ENCODE peak calls at places on chromosomes 16 and 17, in nine cellular contexts. I is tibial artery; S is breast epithelium; N is neural progenitor cell; Y is sigmoid colon; O is naive thymus-derived CD4-positive, alpha-beta T cell; Z is adrenal gland; C is effector memory CD4-positive, alpha-beta T cell; B is Karpas-422. J is an unnamed sample. For H3K4me1, the result is how much of the 10 kb centered on the place peaks cover.

GRCh38 chr17:68533887-68534700 is 21.9 kb downstream of the PRKAR1A start:
- DNase-seq in I (no peak), S (no peak), N (no peak), Y (no peak), O (no peak), Z (no peak), C (no peak), B (peak), J (no peak)

GRCh38 chr17:78748048-78748729 is 33.9 kb downstream of the CYTH1 start:
- DNase-seq in I (no peak), S (no peak), N (no peak), Y (no peak), O (no peak), Z (no peak), C (no peak), B (no peak), J (no peak)

GRCh38 chr16:6160871-6161270 is 1063.3 kb upstream of the EEF2KMT start:
- DNase-seq in I (no peak), S (no peak), N (no peak), Y (no peak), O (no peak), Z (no peak), C (no peak), B (no peak), J (no peak)

GRCh38 chr17:9371019-9371418 is 204.6 kb downstream of the STX8 start:
- DNase-seq in I (no peak), S (no peak), N (no peak), Y (no peak), O (no peak), Z (peak), C (no peak), B (peak), J (no peak)

GRCh38 chr17:83083368-83084201 is 4.2 kb downstream of the METRNL start:
- DNase-seq in I (no peak), S (no peak), N (no peak), Y (peak), O (no peak), Z (no peak), C (peak), B (no peak), J (no peak)

GRCh38 chr17:42111901-42112551 is 488 bp downstream of the DHX58 start:
- DNase-seq in I (peak), S (peak), N (no peak), Y (peak), O (no peak), Z (peak), C (no peak), B (peak), J (no peak)

GRCh38 chr17:55722742-55723487 is at the start of gene TMEM100:
- DNase-seq in I (peak), S (no peak), N (no peak), Y (peak), O (no peak), Z (peak), C (no peak), B (no peak), J (no peak)

GRCh38 chr16:73365010-73365409 is 317.1 kb upstream of the ZFHX3 start:
- DNase-seq in I (no peak), S (no peak), N (no peak), Y (no peak), O (no peak), Z (peak), C (no peak), B (no peak), J (no peak)

GRCh38 chr17:4097165-4097960 is 45.5 kb downstream of the ZZEF1 start:
- DNase-seq in I (no peak), S (no peak), N (no peak), Y (no peak), O (no peak), Z (no peak), C (no peak), B (no peak), J (no peak)

GRCh38 chr17:4101799-4102405 is 40.9 kb downstream of the ZZEF1 start:
- DNase-seq in I (no peak), S (no peak), N (no peak), Y (no peak), O (no peak), Z (no peak), C (no peak), B (no peak), J (no peak)

GRCh38 chr17:4098516-4099209 is 44.2 kb downstream of the ZZEF1 start:
- DNase-seq in I (no peak), S (no peak), N (no peak), Y (no peak), O (no peak), Z (no peak), C (no peak), B (no peak), J (no peak)

GRCh38 chr17:4104506-4104905 is 38.3 kb downstream of the ZZEF1 start:
- DNase-seq in I (no peak), S (no peak), N (no peak), Y (no peak), O (no peak), Z (no peak), C (no peak), B (no peak), J (no peak)

DNA sequence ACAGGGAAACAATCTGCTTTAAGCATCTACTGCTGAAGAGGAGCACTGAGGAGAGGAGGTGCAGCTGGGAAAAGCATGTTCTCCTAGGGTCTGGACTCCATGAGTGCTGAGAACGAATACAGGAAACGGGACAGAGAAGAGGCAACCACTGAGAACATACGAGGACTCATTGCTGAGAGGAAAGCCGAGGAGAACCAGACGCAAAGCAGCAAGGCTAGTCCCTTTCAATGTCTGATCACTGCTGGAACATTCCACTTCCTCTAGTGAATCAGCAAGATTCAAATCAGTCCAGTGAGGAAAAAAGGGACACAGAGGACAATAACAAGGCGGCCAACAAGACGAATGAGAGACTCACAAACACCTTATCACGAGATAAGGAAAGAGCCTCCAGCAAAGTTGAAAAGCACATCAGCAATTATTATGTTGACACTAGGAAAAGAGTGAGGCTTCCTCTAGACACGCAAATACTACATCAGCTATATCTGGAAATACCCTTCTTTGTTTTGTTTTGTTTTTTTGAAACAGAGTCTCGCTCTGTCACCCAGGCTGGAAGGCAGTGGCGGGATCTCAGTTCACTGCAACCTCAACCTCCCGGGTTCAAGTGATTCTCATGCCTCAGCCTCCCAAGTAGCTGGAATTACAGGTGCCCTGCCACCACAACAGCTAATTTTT is 41.6 kb downstream of the ZZEF1 start:
- DNase-seq in I (no peak), S (no peak), N (no peak), Y (no peak), O (no peak), Z (no peak), C (peak), B (no peak), J (no peak)
- H3K4me3 ChIP-seq in I (no peak), S (no peak), N (no peak), Y (no peak), O (no peak), Z (no peak), C (no peak), B (no peak), J (peak)

GRCh38 chr17:47278561-47278960 is 24.9 kb downstream of the ITGB3 start:
- DNase-seq in I (no peak), S (no peak), N (no peak), Y (no peak), O (no peak), Z (no peak), C (no peak), B (peak), J (no peak)

GRCh38 chr17:47275245-47275984 is 21.8 kb downstream of the ITGB3 start:
- DNase-seq in I (peak), S (peak), N (peak), Y (peak), O (no peak), Z (peak), C (no peak), B (no peak), J (peak)

GRCh38 chr17:47277921-47278320 is 24.3 kb downstream of the ITGB3 start:
- DNase-seq in I (no peak), S (no peak), N (no peak), Y (no peak), O (no peak), Z (no peak), C (no peak), B (no peak), J (no peak)

GRCh38 chr17:47276444-47276843 is 22.8 kb downstream of the ITGB3 start:
- DNase-seq in I (no peak), S (no peak), N (no peak), Y (no peak), O (no peak), Z (no peak), C (no peak), B (no peak), J (no peak)

DNA sequence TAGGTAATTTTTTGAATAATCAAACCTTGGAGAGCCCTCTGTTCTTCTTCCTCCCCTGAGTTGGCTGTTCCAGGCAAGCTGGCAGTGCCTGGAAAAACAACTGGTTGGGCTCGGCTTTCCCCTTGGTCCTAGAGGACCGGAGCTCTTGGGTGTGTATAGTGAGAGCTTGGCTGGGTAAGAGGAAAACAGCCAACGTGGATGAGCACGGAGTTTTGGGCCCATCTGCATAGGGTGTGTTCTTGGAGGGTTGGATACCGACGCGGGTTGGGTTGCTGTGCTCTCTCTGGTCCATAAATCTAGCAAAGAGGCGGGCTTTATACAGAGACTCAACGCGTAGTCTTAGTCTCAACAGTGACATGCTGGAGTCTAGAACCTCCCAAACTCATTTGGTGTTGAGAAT is 23.2 kb downstream of the ITGB3 start:
- DNase-seq in I (peak), S (peak), N (peak), Y (peak), O (no peak), Z (peak), C (no peak), B (no peak), J (peak)
- H3K4me1 ChIP-seq in I (under half), S (under half), N (under half), Y (under half), O (under half), Z (under half), C (under half), B (half or more), J (half or more)

GRCh38 chr17:38428643-38429371 is 543 bp downstream of the ARHGAP23 start:
- DNase-seq in I (peak), S (no peak), N (peak), Y (peak), O (no peak), Z (peak), C (no peak), B (no peak), J (peak)

GRCh38 chr17:38431343-38432145 is 3.3 kb downstream of the ARHGAP23 start:
- DNase-seq in I (no peak), S (no peak), N (no peak), Y (no peak), O (no peak), Z (no peak), C (no peak), B (no peak), J (no peak)

GRCh38 chr17:38429476-38430100 is 1.3 kb downstream of the ARHGAP23 start:
- DNase-seq in I (no peak), S (no peak), N (no peak), Y (no peak), O (no peak), Z (no peak), C (no peak), B (no peak), J (no peak)

GRCh38 chr17:38430822-38431221 is 2.6 kb downstream of the ARHGAP23 start:
- DNase-seq in I (no peak), S (no peak), N (no peak), Y (no peak), O (no peak), Z (no peak), C (no peak), B (no peak), J (no peak)

GRCh38 chr17:38430316-38430715 is 2.1 kb downstream of the ARHGAP23 start:
- DNase-seq in I (no peak), S (no peak), N (no peak), Y (no peak), O (no peak), Z (no peak), C (no peak), B (no peak), J (no peak)
- H3K4me3 ChIP-seq in I (no peak), S (no peak), N (no peak), Y (no peak), O (no peak), Z (no peak), C (no peak), B (no peak), J (peak)

DNA sequence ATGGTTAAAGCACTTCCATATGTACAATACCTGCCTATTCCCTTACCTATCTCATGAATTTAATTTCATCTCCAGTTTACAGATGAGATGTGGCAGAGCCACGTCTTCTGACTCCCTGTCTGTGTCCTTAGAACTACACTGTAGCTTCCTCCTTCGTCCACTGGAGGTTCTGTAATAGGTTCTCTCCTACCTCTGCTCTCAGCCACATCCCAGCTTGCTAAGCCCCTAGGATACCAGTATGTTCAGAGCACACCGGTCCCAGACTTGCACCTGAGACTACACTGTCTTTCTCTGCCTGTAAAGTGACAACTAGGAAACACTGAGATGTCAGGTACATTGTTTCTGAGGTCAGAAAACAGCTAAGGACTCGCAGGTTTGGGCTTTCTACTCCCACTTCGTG is 3.8 kb upstream of the RASL10B start:
- DNase-seq in I (no peak), S (no peak), N (no peak), Y (no peak), O (no peak), Z (no peak), C (no peak), B (no peak), J (no peak)
- H3K4me1 ChIP-seq in I (under half), S (under half), N (under half), Y (under half), O (under half), Z (under half), C (under half), B (under half), J (under half)

GRCh38 chr16:85461814-85462404 is 151.2 kb upstream of the GSE1 start:
- DNase-seq in I (no peak), S (no peak), N (peak), Y (peak), O (no peak), Z (peak), C (no peak), B (no peak), J (no peak)
- H3K4me3 ChIP-seq in I (peak), S (peak), N (peak), Y (peak), O (peak), Z (no peak), C (peak), B (no peak), J (peak)

GRCh38 chr17:76444518-76445311 is 8.2 kb downstream of the UBE2O start:
- DNase-seq in I (peak), S (no peak), N (no peak), Y (no peak), O (no peak), Z (no peak), C (no peak), B (peak), J (no peak)
- H3K4me1 ChIP-seq in I (under half), S (under half), N (under half), Y (under half), O (under half), Z (under half), C (under half), B (half or more), J (under half)

GRCh38 chr17:73594598-73594997 is 49.6 kb downstream of the SDK2 start:
- DNase-seq in I (no peak), S (no peak), N (no peak), Y (no peak), O (no peak), Z (no peak), C (no peak), B (no peak), J (no peak)

GRCh38 chr17:73594025-73594424 is 50.2 kb downstream of the SDK2 start:
- DNase-seq in I (no peak), S (no peak), N (peak), Y (no peak), O (no peak), Z (no peak), C (no peak), B (no peak), J (no peak)

GRCh38 chr17:73592531-73592961 is 51.7 kb downstream of the SDK2 start:
- DNase-seq in I (no peak), S (no peak), N (no peak), Y (no peak), O (no peak), Z (peak), C (no peak), B (no peak), J (no peak)

GRCh38 chr17:73592079-73592415 is 52.2 kb downstream of the SDK2 start:
- DNase-seq in I (no peak), S (no peak), N (no peak), Y (no peak), O (no peak), Z (no peak), C (no peak), B (no peak), J (no peak)

GRCh38 chr17:73593249-73593965 is 50.8 kb downstream of the SDK2 start:
- DNase-seq in I (no peak), S (no peak), N (no peak), Y (no peak), O (no peak), Z (no peak), C (no peak), B (no peak), J (no peak)
- H3K4me3 ChIP-seq in I (no peak), S (no peak), N (no peak), Y (no peak), O (no peak), Z (no peak), C (peak), B (no peak), J (no peak)